ENCODE peak calls at places on chromosomes 7 and 10, in nine cellular contexts. One of them, this sample, is unnamed.

GRCh38 chr10:17276756-17277424 is 48.8 kb downstream of the VIM start:
- ATAC-seq in naive B cell: no peak
- ATAC-seq in Right ventricle myocardium superior: no peak
- ATAC-seq in CD4-positive, alpha-beta T cell: no peak
- ATAC-seq in IMR-90: no peak
- ATAC-seq in T-helper 17 cell: no peak
- ATAC-seq in activated CD4-positive, CD25-positive, alpha-beta regulatory T cell treated with anti-CD3 and anti-CD28 coated beads, Interleukin-2, amount 50 U/mL, for 24 hours: no peak
- ATAC-seq in body of pancreas: no peak
- ATAC-seq in left ventricle myocardium superior: no peak
- ATAC-seq in this sample: no peak

GRCh38 chr10:115975031-115975430 is 298.0 kb downstream of the GFRA1 start:
- ATAC-seq in naive B cell: no peak
- ATAC-seq in Right ventricle myocardium superior: no peak
- ATAC-seq in CD4-positive, alpha-beta T cell: no peak
- ATAC-seq in IMR-90: no peak
- ATAC-seq in T-helper 17 cell: no peak
- ATAC-seq in activated CD4-positive, CD25-positive, alpha-beta regulatory T cell treated with anti-CD3 and anti-CD28 coated beads, Interleukin-2, amount 50 U/mL, for 24 hours: no peak
- ATAC-seq in body of pancreas: no peak
- ATAC-seq in left ventricle myocardium superior: no peak
- ATAC-seq in this sample: no peak

GRCh38 chr7:157784114-157784835 is 447.5 kb downstream of the DNAJB6 start:
- ATAC-seq in naive B cell: no peak
- ATAC-seq in Right ventricle myocardium superior: no peak
- ATAC-seq in CD4-positive, alpha-beta T cell: no peak
- ATAC-seq in IMR-90: no peak
- ATAC-seq in T-helper 17 cell: no peak
- ATAC-seq in activated CD4-positive, CD25-positive, alpha-beta regulatory T cell treated with anti-CD3 and anti-CD28 coated beads, Interleukin-2, amount 50 U/mL, for 24 hours: no peak
- ATAC-seq in body of pancreas: no peak
- ATAC-seq in left ventricle myocardium superior: no peak
- ATAC-seq in this sample: no peak

GRCh38 chr7:96401200-96401599 is 79.3 kb upstream of the SLC25A13 start:
- ATAC-seq in naive B cell: no peak
- ATAC-seq in Right ventricle myocardium superior: peak; percentile 55
- ATAC-seq in CD4-positive, alpha-beta T cell: no peak
- ATAC-seq in IMR-90: no peak
- ATAC-seq in T-helper 17 cell: no peak
- ATAC-seq in activated CD4-positive, CD25-positive, alpha-beta regulatory T cell treated with anti-CD3 and anti-CD28 coated beads, Interleukin-2, amount 50 U/mL, for 24 hours: no peak
- ATAC-seq in body of pancreas: no peak
- ATAC-seq in left ventricle myocardium superior: peak; percentile 55
- ATAC-seq in this sample: no peak

GRCh38 chr10:7529638-7530037 is 118.8 kb upstream of the SFMBT2 start:
- ATAC-seq in naive B cell: no peak
- ATAC-seq in Right ventricle myocardium superior: peak; percentile 88
- ATAC-seq in CD4-positive, alpha-beta T cell: no peak
- ATAC-seq in IMR-90: no peak
- ATAC-seq in T-helper 17 cell: no peak
- ATAC-seq in activated CD4-positive, CD25-positive, alpha-beta regulatory T cell treated with anti-CD3 and anti-CD28 coated beads, Interleukin-2, amount 50 U/mL, for 24 hours: no peak
- ATAC-seq in body of pancreas: no peak
- ATAC-seq in left ventricle myocardium superior: peak; percentile 79
- ATAC-seq in this sample: no peak

GRCh38 chr7:28957064-28957821 is 887 bp downstream of the TRIL start:
- ATAC-seq in naive B cell: no peak
- ATAC-seq in Right ventricle myocardium superior: peak; percentile 36
- ATAC-seq in CD4-positive, alpha-beta T cell: no peak
- ATAC-seq in IMR-90: no peak
- ATAC-seq in T-helper 17 cell: no peak
- ATAC-seq in activated CD4-positive, CD25-positive, alpha-beta regulatory T cell treated with anti-CD3 and anti-CD28 coated beads, Interleukin-2, amount 50 U/mL, for 24 hours: no peak
- ATAC-seq in body of pancreas: peak; percentile 19
- ATAC-seq in left ventricle myocardium superior: peak; percentile 42
- ATAC-seq in this sample: no peak

GRCh38 chr10:122258136-122259074 is 12.7 kb upstream of the BTBD16 start:
- ATAC-seq in naive B cell: no peak
- ATAC-seq in Right ventricle myocardium superior: peak; percentile 19
- ATAC-seq in CD4-positive, alpha-beta T cell: no peak
- ATAC-seq in IMR-90: peak; percentile 72
- ATAC-seq in T-helper 17 cell: no peak
- ATAC-seq in activated CD4-positive, CD25-positive, alpha-beta regulatory T cell treated with anti-CD3 and anti-CD28 coated beads, Interleukin-2, amount 50 U/mL, for 24 hours: no peak
- ATAC-seq in body of pancreas: no peak
- ATAC-seq in left ventricle myocardium superior: peak; percentile 40
- ATAC-seq in this sample: peak; percentile 51

GRCh38 chr7:144656960-144657359 is 178.9 kb downstream of the TPK1 start:
- ATAC-seq in naive B cell: no peak
- ATAC-seq in Right ventricle myocardium superior: no peak
- ATAC-seq in CD4-positive, alpha-beta T cell: no peak
- ATAC-seq in IMR-90: no peak
- ATAC-seq in T-helper 17 cell: no peak
- ATAC-seq in activated CD4-positive, CD25-positive, alpha-beta regulatory T cell treated with anti-CD3 and anti-CD28 coated beads, Interleukin-2, amount 50 U/mL, for 24 hours: no peak
- ATAC-seq in body of pancreas: no peak
- ATAC-seq in left ventricle myocardium superior: no peak
- ATAC-seq in this sample: no peak

GRCh38 chr7:149310113-149310836 is 48.3 kb downstream of the ZNF783 start:
- ATAC-seq in naive B cell: peak; percentile 58
- ATAC-seq in Right ventricle myocardium superior: peak; percentile 55
- ATAC-seq in CD4-positive, alpha-beta T cell: peak; percentile 56
- ATAC-seq in IMR-90: peak; percentile 95
- ATAC-seq in T-helper 17 cell: peak; percentile 48
- ATAC-seq in activated CD4-positive, CD25-positive, alpha-beta regulatory T cell treated with anti-CD3 and anti-CD28 coated beads, Interleukin-2, amount 50 U/mL, for 24 hours: peak; percentile 63
- ATAC-seq in body of pancreas: peak; percentile 70
- ATAC-seq in left ventricle myocardium superior: no peak
- ATAC-seq in this sample: peak; percentile 57

GRCh38 chr10:3074145-3074665 is 6.9 kb downstream of the PFKP start:
- ATAC-seq in naive B cell: no peak
- ATAC-seq in Right ventricle myocardium superior: peak; percentile 49
- ATAC-seq in CD4-positive, alpha-beta T cell: no peak
- ATAC-seq in IMR-90: peak; percentile 10
- ATAC-seq in T-helper 17 cell: no peak
- ATAC-seq in activated CD4-positive, CD25-positive, alpha-beta regulatory T cell treated with anti-CD3 and anti-CD28 coated beads, Interleukin-2, amount 50 U/mL, for 24 hours: no peak
- ATAC-seq in body of pancreas: peak; percentile 49
- ATAC-seq in left ventricle myocardium superior: peak; percentile 68
- ATAC-seq in this sample: no peak